ENCODE peak calls at places on chromosomes 5 and 9, in eight cellular contexts. A is HepG2, Y is A549, G is IMR-90, P is WTC11, T is K562, X is H1, L is SK-N-SH. C is an unnamed sample.

GRCh38 chr9:32395483-32396216 is 11.2 kb downstream of the ACO1 start:
- DNase-seq in A (no peak), Y (peak), G (peak), P (no peak), T (no peak), X (no peak), L (peak), C (no peak)

GRCh38 chr9:12696931-12697622 is 3.9 kb downstream of the TYRP1 start:
- DNase-seq in A (no peak), Y (no peak), G (no peak), P (no peak), T (no peak), X (no peak), L (no peak), C (no peak)

GRCh38 chr5:174552428-174552827 is 172.0 kb upstream of the MSX2 start:
- DNase-seq in A (no peak), Y (no peak), G (no peak), P (peak), T (no peak), X (no peak), L (no peak), C (no peak)

GRCh38 chr9:37061763-37062162 is 27.7 kb upstream of the PAX5 start:
- DNase-seq in A (peak), Y (no peak), G (peak), P (no peak), T (no peak), X (no peak), L (no peak), C (no peak)

GRCh38 chr5:95733100-95733499 is 2.0 kb downstream of the RHOBTB3 start:
- DNase-seq in A (no peak), Y (no peak), G (no peak), P (no peak), T (no peak), X (no peak), L (no peak), C (no peak)

GRCh38 chr5:143241892-143242291 is 161.6 kb downstream of the NR3C1 start:
- DNase-seq in A (no peak), Y (no peak), G (peak), P (no peak), T (no peak), X (no peak), L (no peak), C (no peak)

GRCh38 chr9:134215709-134216448 is 51.5 kb upstream of the RNU6ATAC start:
- DNase-seq in A (peak), Y (no peak), G (peak), P (no peak), T (no peak), X (no peak), L (peak), C (no peak)

GRCh38 chr5:162209005-162209605 is 141.5 kb downstream of the GABRG2 start:
- DNase-seq in A (peak), Y (no peak), G (no peak), P (peak), T (no peak), X (peak), L (peak), C (peak)

GRCh38 chr5:56128166-56128565 is 105.0 kb downstream of the ANKRD55 start:
- DNase-seq in A (no peak), Y (no peak), G (no peak), P (no peak), T (no peak), X (no peak), L (no peak), C (no peak)

GRCh38 chr9:69137311-69137710 is 36.8 kb upstream of the TJP2 start:
- DNase-seq in A (no peak), Y (no peak), G (no peak), P (no peak), T (no peak), X (peak), L (no peak), C (no peak)

GRCh38 chr5:35470866-35471265 is 146.8 kb upstream of the SPEF2 start:
- DNase-seq in A (peak), Y (no peak), G (peak), P (no peak), T (no peak), X (no peak), L (no peak), C (no peak)

GRCh38 chr9:136438548-136438908 is 1.1 kb downstream of the INPP5E start:
- DNase-seq in A (no peak), Y (no peak), G (peak), P (peak), T (no peak), X (no peak), L (peak), C (no peak)

GRCh38 chr9:93671030-93671358 is 94.6 kb downstream of the PHF2 start:
- DNase-seq in A (no peak), Y (no peak), G (no peak), P (no peak), T (no peak), X (no peak), L (no peak), C (no peak)

GRCh38 chr5:151612689-151613427 is 21.7 kb upstream of the FAT2 start:
- DNase-seq in A (no peak), Y (peak), G (peak), P (no peak), T (no peak), X (no peak), L (no peak), C (peak)

GRCh38 chr5:112533315-112533867 is 114.3 kb upstream of the EPB41L4A start:
- DNase-seq in A (peak), Y (peak), G (no peak), P (no peak), T (no peak), X (no peak), L (no peak), C (no peak)

GRCh38 chr5:31556461-31556860 is 24.4 kb downstream of the C5orf22 start:
- DNase-seq in A (no peak), Y (no peak), G (peak), P (no peak), T (no peak), X (no peak), L (no peak), C (no peak)

GRCh38 chr5:84425365-84425764 is 40.7 kb upstream of the EDIL3 start:
- DNase-seq in A (no peak), Y (no peak), G (no peak), P (no peak), T (no peak), X (no peak), L (no peak), C (no peak)

GRCh38 chr5:135930029-135930948 is 24.5 kb downstream of the LECT2 start:
- DNase-seq in A (peak), Y (peak), G (no peak), P (peak), T (no peak), X (peak), L (peak), C (no peak)

GRCh38 chr5:143781993-143782520 is 29.9 kb upstream of the HMHB1 start:
- DNase-seq in A (no peak), Y (no peak), G (peak), P (no peak), T (no peak), X (no peak), L (no peak), C (no peak)

GRCh38 chr9:92133949-92134604 is 18.9 kb upstream of the SPTLC1 start:
- DNase-seq in A (peak), Y (peak), G (peak), P (peak), T (peak), X (peak), L (peak), C (no peak)

GRCh38 chr5:91280942-91281269 is 102.2 kb downstream of the ARRDC3 start:
- DNase-seq in A (no peak), Y (no peak), G (no peak), P (no peak), T (no peak), X (no peak), L (no peak), C (no peak)

GRCh38 chr5:73496984-73497457 is 1.2 kb upstream of the BTF3 start:
- DNase-seq in A (peak), Y (peak), G (peak), P (no peak), T (peak), X (no peak), L (peak), C (no peak)

GRCh38 chr9:93620881-93621820 is 44.8 kb downstream of the PHF2 start:
- DNase-seq in A (no peak), Y (no peak), G (no peak), P (no peak), T (no peak), X (peak), L (no peak), C (no peak)

GRCh38 chr5:16245956-16246355 is 66.4 kb upstream of the MARCHF11 start:
- DNase-seq in A (no peak), Y (no peak), G (no peak), P (no peak), T (no peak), X (no peak), L (no peak), C (no peak)

GRCh38 chr5:96177303-96177869 is 215.7 kb upstream of the ELL2 start:
- DNase-seq in A (peak), Y (no peak), G (peak), P (no peak), T (no peak), X (no peak), L (peak), C (peak)

GRCh38 chr5:82331557-82331956 is 53.4 kb upstream of the RPS23 start:
- DNase-seq in A (no peak), Y (no peak), G (no peak), P (no peak), T (no peak), X (no peak), L (peak), C (no peak)

GRCh38 chr9:116232425-116233159 is 79.0 kb downstream of the PAPPA start:
- DNase-seq in A (no peak), Y (peak), G (peak), P (no peak), T (no peak), X (no peak), L (no peak), C (no peak)

GRCh38 chr5:107576736-107577440 is 93.8 kb downstream of the EFNA5 start:
- DNase-seq in A (no peak), Y (no peak), G (no peak), P (no peak), T (no peak), X (no peak), L (no peak), C (peak)

GRCh38 chr5:758698-759053 is 25.9 kb downstream of the ZDHHC11B start:
- DNase-seq in A (no peak), Y (no peak), G (no peak), P (no peak), T (no peak), X (no peak), L (no peak), C (no peak)

GRCh38 chr5:757346-757930 is 27.1 kb downstream of the ZDHHC11B start:
- DNase-seq in A (no peak), Y (no peak), G (no peak), P (no peak), T (peak), X (peak), L (no peak), C (no peak)

GRCh38 chr5:759111-759741 is 25.3 kb downstream of the ZDHHC11B start:
- DNase-seq in A (peak), Y (peak), G (no peak), P (no peak), T (peak), X (no peak), L (peak), C (no peak)

GRCh38 chr5:756865-757345 is 27.6 kb downstream of the ZDHHC11B start:
- DNase-seq in A (peak), Y (no peak), G (no peak), P (no peak), T (peak), X (no peak), L (peak), C (no peak)

GRCh38 chr5:757931-758697 is 26.4 kb downstream of the ZDHHC11B start:
- DNase-seq in A (peak), Y (no peak), G (no peak), P (peak), T (peak), X (peak), L (peak), C (no peak)
- TF ChIP-seq USF2 in A (no peak), Y (no peak), G (no peak), P (no peak), T (no peak), X (no peak), L (no peak), C (no peak)

GRCh38 chr5:150340614-150341265 is 16.8 kb upstream of the TCOF1 start:
- DNase-seq in A (no peak), Y (no peak), G (no peak), P (no peak), T (no peak), X (no peak), L (no peak), C (no peak)
- TF ChIP-seq USF2 in A (no peak), Y (no peak), G (no peak), P (no peak), T (no peak), X (no peak), L (no peak), C (no peak)

GRCh38 chr5:60821488-60822284 is 22.4 kb downstream of the ELOVL7 start:
- DNase-seq in A (no peak), Y (no peak), G (no peak), P (no peak), T (no peak), X (no peak), L (no peak), C (no peak)
- TF ChIP-seq USF2 in A (no peak), Y (no peak), G (no peak), P (no peak), T (no peak), X (no peak), L (no peak), C (no peak)

GRCh38 chr9:70534058-70534457 is 119.6 kb upstream of the KLF9 start:
- DNase-seq in A (no peak), Y (no peak), G (peak), P (no peak), T (no peak), X (no peak), L (no peak), C (no peak)

GRCh38 chr9:70537084-70537483 is 122.6 kb upstream of the KLF9 start:
- DNase-seq in A (no peak), Y (no peak), G (no peak), P (no peak), T (no peak), X (no peak), L (no peak), C (no peak)

GRCh38 chr9:70533492-70533891 is 119.0 kb upstream of the KLF9 start:
- DNase-seq in A (no peak), Y (no peak), G (no peak), P (no peak), T (no peak), X (no peak), L (no peak), C (no peak)

GRCh38 chr9:70534471-70534870 is 120.0 kb upstream of the KLF9 start:
- DNase-seq in A (no peak), Y (no peak), G (peak), P (no peak), T (no peak), X (no peak), L (no peak), C (no peak)

DNA sequence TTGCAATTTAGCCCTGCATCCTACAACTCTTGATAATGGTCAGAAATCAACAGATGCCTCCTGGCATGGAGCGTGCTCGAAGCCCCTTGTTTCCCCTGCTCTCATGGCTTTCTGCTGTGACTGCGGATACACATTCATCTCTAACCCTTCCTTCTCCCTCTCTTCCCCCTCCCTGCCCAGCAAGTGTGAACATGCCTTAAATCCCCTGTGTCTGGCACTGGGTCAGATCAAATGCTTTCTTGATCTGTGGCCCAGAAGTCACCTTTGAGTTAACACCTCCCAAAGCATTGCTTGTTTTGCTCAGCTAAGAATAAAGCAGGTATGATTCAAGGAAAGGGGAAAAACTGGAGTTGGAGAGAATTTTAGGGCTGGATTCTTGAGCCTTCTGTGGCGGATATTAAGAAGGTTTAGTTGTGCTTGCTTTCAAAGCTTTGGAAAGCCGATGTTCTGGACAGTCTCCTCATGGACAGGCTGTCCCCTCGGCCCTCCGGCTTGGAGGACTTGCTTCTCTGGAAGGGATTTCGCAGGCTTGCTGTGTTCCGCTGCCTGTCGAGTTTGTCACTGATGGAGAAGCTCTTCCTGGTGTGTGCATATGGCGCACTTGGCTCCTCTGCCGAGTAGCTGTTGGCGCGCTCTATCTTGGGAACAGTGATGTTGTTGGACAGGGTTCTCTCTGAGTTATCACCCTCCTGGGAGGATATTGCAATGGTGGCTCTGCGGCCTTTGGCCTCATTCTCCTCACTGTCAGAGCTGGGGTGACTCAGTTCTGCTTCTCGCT is 121.3 kb upstream of the KLF9 start:
- DNase-seq in A (no peak), Y (no peak), G (no peak), P (no peak), T (no peak), X (no peak), L (no peak), C (no peak)
- TF ChIP-seq USF2 in A (no peak), Y (no peak), G (no peak), P (no peak), T (no peak), X (no peak), L (no peak), C (no peak)

C was measured in GM12878.